ENCODE peak calls at places on chromosomes 11 and 22, in seven cellular contexts. A is pancreas, Y is Peyer's patch, E is heart left ventricle, R is AG09309, P is right atrium auricular region, G is mucosa of descending colon. W is an unnamed sample.

GRCh38 chr11:123484448-123484847 is 54.4 kb downstream of the GRAMD1B start:
- DNase-seq in Y (no peak), E (no peak), P (no peak), G (no peak), R (no peak), A (no peak), W (no peak)

GRCh38 chr11:31813242-31813960 is 2.3 kb upstream of the PAX6 start:
- DNase-seq in R (no peak), A (no peak), P (no peak), Y (peak; percentile 41), E (no peak), G (no peak), W (no peak)

GRCh38 chr11:91946397-91947090 is 278.1 kb upstream of the FAT3 start:
- DNase-seq in Y (no peak), G (no peak), E (no peak), P (no peak), R (no peak), A (no peak), W (no peak)

GRCh38 chr22:37275622-37276021 is 6.7 kb upstream of the CYTH4 start:
- DNase-seq in A (no peak), R (no peak), P (no peak), Y (no peak), E (no peak), G (no peak), W (no peak)

GRCh38 chr11:25860677-25861445 is 471.1 kb upstream of the ANO3 start:
- DNase-seq in G (no peak), P (no peak), Y (no peak), R (no peak), A (no peak), E (no peak), W (peak; percentile 23)

GRCh38 chr22:22210375-22210774 is 34.2 kb upstream of the VPREB1 start:
- DNase-seq in Y (no peak), A (no peak), P (no peak), R (no peak), G (no peak), E (no peak), W (peak; percentile 52)

GRCh38 chr22:29184886-29185575 is 20.7 kb upstream of the EMID1 start:
- DNase-seq in P (no peak), G (no peak), E (no peak), Y (no peak), R (no peak), A (no peak), W (no peak)

GRCh38 chr11:18912883-18913282 is 26.3 kb downstream of the MRGPRX1 start:
- DNase-seq in A (no peak), G (no peak), P (no peak), R (no peak), Y (no peak), E (no peak), W (no peak)

GRCh38 chr11:37504925-37505324 is 906.9 kb upstream of the RAG2 start:
- DNase-seq in E (no peak), A (no peak), Y (peak; percentile 46), G (no peak), P (no peak), R (no peak), W (no peak)

GRCh38 chr11:64590763-64591221 is at the start of gene SLC22A12:
- DNase-seq in A (no peak), E (no peak), Y (peak; percentile 35), R (no peak), P (no peak), G (peak; percentile 15), W (no peak)

GRCh38 chr11:128547946-128548654 is 39.3 kb downstream of the ETS1 start:
- DNase-seq in Y (no peak), E (no peak), G (no peak), P (no peak), R (no peak), A (no peak), W (no peak)
- H3K4me3 ChIP-seq in Y (peak overlapping the region; percentile 46), E (peak overlapping the region; percentile 62), G (no peak overlapping the region), P (peak overlapping the region; percentile 38), R (peak overlapping the region; percentile 46), A (peak overlapping the region; percentile 11), W (peak overlapping the region; percentile 60)

DNA sequence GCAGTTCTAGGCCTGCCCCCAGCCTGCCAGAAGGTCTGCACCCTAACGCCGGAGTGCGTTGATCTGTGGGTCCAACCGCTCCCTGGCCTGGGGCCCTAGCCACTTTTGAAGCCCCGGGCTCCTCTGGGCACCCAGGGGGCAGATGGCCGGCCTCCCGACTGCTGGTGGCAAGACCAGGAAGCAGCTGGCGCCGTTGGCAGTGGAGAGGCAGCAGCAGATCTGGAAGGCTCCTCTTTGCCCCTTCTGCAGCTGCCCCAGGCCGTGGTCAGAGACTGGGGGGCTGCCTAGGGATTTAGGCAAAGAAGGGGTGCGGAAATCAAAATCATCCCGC is 445 bp upstream of the VWCE start:
- DNase-seq in Y (no peak), P (no peak), A (peak; percentile 37), G (no peak), R (no peak), E (peak; percentile 38), W (no peak)
- H3K4me3 ChIP-seq in Y (peak overlapping the region; percentile 66), P (no peak overlapping the region), A (no peak overlapping the region), G (no peak overlapping the region), R (no peak overlapping the region), E (peak overlapping the region; percentile 65), W (peak overlapping the region; percentile 63)

GRCh38 chr11:3201677-3202181 is 16.9 kb downstream of the MRGPRG start:
- DNase-seq in Y (peak; percentile 43), R (no peak), P (no peak), G (peak; percentile 29), A (no peak), E (no peak), W (no peak)

GRCh38 chr11:3204141-3205015 is 14.2 kb downstream of the MRGPRG start:
- DNase-seq in E (no peak), P (no peak), A (peak; percentile 14), R (no peak), G (peak; percentile 46), Y (peak; percentile 14), W (no peak)

GRCh38 chr11:3202305-3202704 is 16.3 kb downstream of the MRGPRG start:
- DNase-seq in G (peak; percentile 25), R (no peak), P (no peak), E (no peak), Y (peak; percentile 26), A (peak; percentile 10), W (no peak)

GRCh38 chr11:3202759-3203158 is 15.9 kb downstream of the MRGPRG start:
- DNase-seq in P (no peak), G (peak; percentile 29), Y (peak; percentile 42), E (no peak), R (no peak), A (peak; percentile 9), W (no peak)

GRCh38 chr11:3203221-3204043 is 15.2 kb downstream of the MRGPRG start:
- DNase-seq in A (peak; percentile 36), P (no peak), E (no peak), Y (peak; percentile 48), R (no peak), G (peak; percentile 32), W (no peak)
- H3K4me3 ChIP-seq in A (no peak overlapping the region), P (no peak overlapping the region), E (no peak overlapping the region), Y (no peak overlapping the region), R (no peak overlapping the region), G (no peak overlapping the region), W (no peak overlapping the region)

DNA sequence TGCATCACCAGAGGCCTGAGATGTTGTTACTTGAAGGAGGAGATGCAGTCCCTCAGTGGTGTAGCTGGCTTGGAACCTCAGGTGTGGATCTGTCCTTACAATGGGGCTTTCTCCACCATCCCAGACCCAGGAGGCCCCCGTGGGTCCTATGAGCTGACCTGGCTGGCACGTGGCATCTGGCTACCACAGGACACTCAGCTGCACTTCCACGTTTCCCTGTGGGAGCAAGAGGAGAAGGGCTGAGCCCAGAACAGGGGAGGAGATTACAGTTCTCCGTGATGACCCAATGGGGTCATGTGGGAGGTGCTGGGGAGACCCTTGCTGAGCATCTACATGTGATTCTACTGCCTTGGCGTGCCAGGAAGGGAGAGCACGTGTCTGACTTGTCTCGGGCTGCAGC is 1448.4 kb downstream of the TBC1D22A start:
- DNase-seq in A (no peak), R (no peak), G (no peak), Y (no peak), P (no peak), E (no peak), W (no peak)
- H3K4me3 ChIP-seq in A (no peak overlapping the region), R (no peak overlapping the region), G (no peak overlapping the region), Y (no peak overlapping the region), P (no peak overlapping the region), E (no peak overlapping the region), W (no peak overlapping the region)

DNA sequence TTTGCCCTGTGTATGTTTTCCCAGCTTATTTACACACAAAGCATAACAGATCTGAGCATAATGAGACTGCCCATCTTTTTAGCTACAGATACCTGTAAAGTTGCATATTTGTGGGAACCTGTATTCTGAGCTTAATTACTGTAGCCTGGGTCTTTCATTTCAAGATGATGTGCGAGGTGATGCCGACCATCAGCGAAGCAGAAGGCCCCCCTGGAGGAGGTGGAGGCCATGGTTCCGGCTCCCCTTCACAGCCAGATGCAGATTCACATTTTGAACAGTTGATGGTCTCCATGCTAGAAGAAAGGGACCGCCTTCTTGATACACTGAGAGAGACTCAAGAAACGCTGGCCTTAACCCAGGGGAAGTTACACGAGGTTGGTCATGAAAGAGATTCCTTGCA is 1.5 kb downstream of the PPFIA1 start:
- DNase-seq in G (no peak), Y (no peak), P (no peak), A (no peak), R (no peak), E (no peak), W (no peak)
- H3K4me3 ChIP-seq in G (no peak overlapping the region), Y (no peak overlapping the region), P (no peak overlapping the region), A (no peak overlapping the region), R (no peak overlapping the region), E (peak overlapping the region; percentile 97), W (no peak overlapping the region)